ENCODE peak calls at places on chromosomes 2 and 18, in eight cellular contexts. N, K, H, T, L, F, V and O are unnamed samples.

GRCh38 chr2:172833898-172834297 is 98.3 kb downstream of the RAPGEF4 start:
- DNase-seq in N (no peak), T (no peak), F (no peak), K (no peak), V (no peak), H (no peak), L (no peak), O (no peak)

GRCh38 chr2:206688453-206688852 is 29.7 kb downstream of the DYTN start:
- DNase-seq in V (no peak), K (no peak), L (no peak), H (no peak), N (no peak), F (no peak), T (no peak), O (no peak)

GRCh38 chr2:171253900-171254447 is 93.3 kb upstream of the TLK1 start:
- DNase-seq in H (no peak), F (no peak), L (no peak), T (no peak), K (no peak), V (no peak), N (no peak), O (no peak)

GRCh38 chr2:120237491-120237902 is 14.3 kb upstream of the TMEM185B start:
- DNase-seq in V (no peak), T (no peak), K (no peak), N (peak; percentile 56), L (peak; percentile 63), F (no peak), H (no peak), O (no peak)

GRCh38 chr18:26723986-26724385 is 141.5 kb downstream of the AQP4 start:
- DNase-seq in V (no peak), L (no peak), K (peak; percentile 45), N (no peak), F (peak; percentile 66), H (no peak), T (no peak), O (peak; percentile 17)

GRCh38 chr18:35616664-35617423 is 35.3 kb downstream of the GALNT1 start:
- DNase-seq in T (no peak), V (no peak), N (no peak), F (no peak), K (peak; percentile 92), L (no peak), H (peak; percentile 77), O (no peak)

GRCh38 chr2:152051373-152051893 is 47.4 kb downstream of the CACNB4 start:
- DNase-seq in L (no peak), V (no peak), T (no peak), K (no peak), F (no peak), H (no peak), N (no peak), O (no peak)

GRCh38 chr18:33914399-33914798 is 310.3 kb downstream of the NOL4 start:
- DNase-seq in T (no peak), V (no peak), F (no peak), H (no peak), L (no peak), N (no peak), K (no peak), O (no peak)

GRCh38 chr2:173999272-173999671 is 34.1 kb upstream of the SP3 start:
- DNase-seq in V (no peak), H (no peak), N (no peak), L (no peak), T (no peak), K (no peak), F (no peak), O (no peak)

GRCh38 chr2:185643434-185643833 is 95.2 kb upstream of the FSIP2 start:
- DNase-seq in N (no peak), V (no peak), H (no peak), L (no peak), K (no peak), F (no peak), T (no peak), O (no peak)

GRCh38 chr18:63987743-63988142 is 17.9 kb downstream of the SERPINB8 start:
- DNase-seq in F (no peak), N (no peak), H (no peak), V (no peak), K (peak; percentile 51), T (no peak), L (no peak), O (no peak)

GRCh38 chr2:144477943-144478283 is 42.0 kb downstream of the ZEB2 start:
- DNase-seq in F (no peak), L (no peak), H (no peak), V (no peak), N (no peak), K (no peak), T (no peak), O (no peak)

GRCh38 chr2:98032086-98032485 is 36.3 kb upstream of the TMEM131 start:
- DNase-seq in F (no peak), H (no peak), L (no peak), K (no peak), T (no peak), N (no peak), V (no peak), O (no peak)

GRCh38 chr2:218434456-218434855 is 15.5 kb downstream of the VIL1 start:
- DNase-seq in K (no peak), V (no peak), H (no peak), T (no peak), F (no peak), L (no peak), N (peak; percentile 36), O (no peak)

GRCh38 chr18:24695168-24695567 is 234.7 kb downstream of the HRH4 start:
- DNase-seq in T (no peak), L (no peak), H (no peak), K (no peak), V (no peak), N (no peak), F (no peak), O (no peak)

DNA sequence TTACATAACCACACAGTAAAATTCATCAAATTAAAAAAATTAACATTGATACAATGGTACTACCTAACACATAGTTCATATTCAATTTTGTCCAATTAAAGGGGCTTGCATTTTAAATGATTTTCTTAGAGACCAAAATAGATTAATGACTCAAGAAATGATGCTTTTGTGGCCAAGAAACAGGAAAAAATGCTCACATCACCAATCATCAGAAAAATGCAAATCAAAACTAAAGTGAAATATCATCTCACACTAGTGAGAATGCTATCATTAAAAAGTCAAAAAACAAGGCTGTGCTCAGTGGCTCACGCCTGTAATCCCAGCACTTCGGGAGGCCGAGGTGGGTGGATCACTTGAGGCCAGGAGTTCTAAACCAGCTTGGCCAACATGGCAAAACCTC is 235.6 kb downstream of the PIK3C3 start:
- DNase-seq in T (no peak), H (no peak), L (no peak), N (no peak), F (no peak), K (no peak), V (no peak), O (no peak)
- TF ChIP-seq POLR2AphosphoS5 in T (no peak), H (no peak), L (no peak), N (no peak), F (no peak), K (no peak), V (no peak), O (no peak)

GRCh38 chr2:168639501-168639900 is 162.9 kb upstream of the NOSTRIN start:
- DNase-seq in N (no peak), V (peak; percentile 5), H (no peak), L (no peak), F (no peak), T (no peak), K (no peak), O (peak; percentile 93)
- TF ChIP-seq POLR2AphosphoS5 in N (no peak), V (peak; percentile 29), H (no peak), L (no peak), F (no peak), T (no peak), K (no peak), O (peak; percentile 87)

GRCh38 chr2:70086838-70087702 is at the start of gene PCBP1:
- DNase-seq in H (peak; percentile 84), L (peak; percentile 90), K (peak; percentile 93), V (peak; percentile 89), F (peak; percentile 81), T (peak; percentile 92), N (peak; percentile 97), O (peak; percentile 98)

GRCh38 chr2:70087703-70088507 is 628 bp downstream of the PCBP1 start:
- DNase-seq in K (peak; percentile 57), N (peak; percentile 78), V (peak; percentile 26), T (peak; percentile 42), H (no peak), L (no peak), F (no peak), O (no peak)

GRCh38 chr2:70084973-70085710 is 2.1 kb upstream of the PCBP1 start:
- DNase-seq in V (peak; percentile 69), T (peak; percentile 51), H (no peak), K (peak; percentile 55), F (no peak), L (peak; percentile 65), N (peak; percentile 65), O (no peak)

GRCh38 chr2:70086278-70086837 is 919 bp upstream of the PCBP1 start:
- DNase-seq in N (peak; percentile 86), K (peak; percentile 91), F (no peak), L (peak; percentile 61), H (peak; percentile 66), T (peak; percentile 63), V (peak; percentile 58), O (peak; percentile 95)

GRCh38 chr2:70085711-70086277 is 1.5 kb upstream of the PCBP1 start:
- DNase-seq in F (no peak), N (peak; percentile 40), K (no peak), L (no peak), T (no peak), H (no peak), V (no peak), O (no peak)
- TF ChIP-seq POLR2AphosphoS5 in F (no peak), N (no peak), K (no peak), L (no peak), T (no peak), H (no peak), V (no peak), O (no peak)

GRCh38 chr2:183495079-183495478 is 370.8 kb downstream of the NUP35 start:
- DNase-seq in K (no peak), L (no peak), T (no peak), V (no peak), F (no peak), H (no peak), N (no peak), O (no peak)
- TF ChIP-seq POLR2AphosphoS5 in K (no peak), L (no peak), T (no peak), V (no peak), F (no peak), H (no peak), N (no peak), O (no peak)

GRCh38 chr18:37674570-37674969 is 109.0 kb upstream of the CELF4 start:
- DNase-seq in N (no peak), T (no peak), H (no peak), V (no peak), K (no peak), F (no peak), L (peak; percentile 46), O (no peak)
- TF ChIP-seq POLR2AphosphoS5 in N (no peak), T (no peak), H (no peak), V (no peak), K (no peak), F (no peak), L (no peak), O (no peak)